ENCODE peak calls at places on chromosome 13, in eight cellular contexts. One of them, this sample, is unnamed. For H3K9me3 and H3K36me3, the result is how much of the 10 kb centered on the place peaks cover.

GRCh38 chr13:41495044-41495443 is 37.7 kb downstream of the RGCC start:
- DNase-seq in GM23248: no peak
- DNase-seq in body of pancreas: no peak
- DNase-seq in tibial nerve: no peak
- DNase-seq in neural progenitor cell: peak
- DNase-seq in Peyer's patch: no peak
- DNase-seq in tibial artery: no peak
- DNase-seq in ascending aorta: no peak
- DNase-seq in this sample: no peak

GRCh38 chr13:97855570-97855970 is 97.9 kb upstream of the IPO5 start:
- DNase-seq in GM23248: peak
- DNase-seq in Peyer's patch: peak
- DNase-seq in body of pancreas: peak
- DNase-seq in tibial artery: no peak
- DNase-seq in neural progenitor cell: peak
- DNase-seq in tibial nerve: no peak
- DNase-seq in ascending aorta: no peak
- DNase-seq in this sample: peak

GRCh38 chr13:66665991-66666390 is 564.1 kb downstream of the PCDH9 start:
- DNase-seq in ascending aorta: no peak
- DNase-seq in Peyer's patch: no peak
- DNase-seq in neural progenitor cell: peak
- DNase-seq in body of pancreas: peak
- DNase-seq in tibial artery: no peak
- DNase-seq in GM23248: peak
- DNase-seq in tibial nerve: no peak
- DNase-seq in this sample: peak

GRCh38 chr13:89925107-89925506 is 1422.4 kb upstream of the MIR17HG start:
- DNase-seq in body of pancreas: no peak
- DNase-seq in GM23248: peak
- DNase-seq in tibial artery: no peak
- DNase-seq in ascending aorta: no peak
- DNase-seq in tibial nerve: no peak
- DNase-seq in Peyer's patch: no peak
- DNase-seq in neural progenitor cell: peak
- DNase-seq in this sample: no peak

GRCh38 chr13:25165664-25166063 is 6.4 kb downstream of the AMER2 start:
- DNase-seq in tibial nerve: no peak
- DNase-seq in body of pancreas: no peak
- DNase-seq in tibial artery: no peak
- DNase-seq in GM23248: no peak
- DNase-seq in ascending aorta: no peak
- DNase-seq in Peyer's patch: no peak
- DNase-seq in neural progenitor cell: no peak
- DNase-seq in this sample: no peak

GRCh38 chr13:37442996-37443395 is 155.6 kb downstream of the POSTN start:
- DNase-seq in tibial artery: no peak
- DNase-seq in body of pancreas: no peak
- DNase-seq in tibial nerve: no peak
- DNase-seq in Peyer's patch: no peak
- DNase-seq in neural progenitor cell: no peak
- DNase-seq in ascending aorta: no peak
- DNase-seq in GM23248: peak
- DNase-seq in this sample: no peak

GRCh38 chr13:112983428-112984196 is 14.6 kb downstream of the MCF2L start:
- DNase-seq in Peyer's patch: peak
- DNase-seq in body of pancreas: no peak
- DNase-seq in ascending aorta: no peak
- DNase-seq in GM23248: no peak
- DNase-seq in neural progenitor cell: no peak
- DNase-seq in tibial nerve: no peak
- DNase-seq in tibial artery: no peak
- DNase-seq in this sample: no peak

GRCh38 chr13:33610471-33611015 is 207.4 kb upstream of the RFC3 start:
- DNase-seq in Peyer's patch: peak
- DNase-seq in tibial nerve: no peak
- DNase-seq in tibial artery: peak
- DNase-seq in ascending aorta: peak
- DNase-seq in neural progenitor cell: peak
- DNase-seq in GM23248: no peak
- DNase-seq in body of pancreas: peak
- DNase-seq in this sample: peak

GRCh38 chr13:98571955-98572662 is 4.8 kb downstream of the STK24 start:
- DNase-seq in body of pancreas: no peak
- DNase-seq in ascending aorta: no peak
- DNase-seq in neural progenitor cell: no peak
- DNase-seq in tibial nerve: no peak
- DNase-seq in Peyer's patch: peak
- DNase-seq in tibial artery: no peak
- DNase-seq in GM23248: peak
- DNase-seq in this sample: no peak

GRCh38 chr13:72469932-72470331 is 257.5 kb downstream of the MZT1 start:
- DNase-seq in neural progenitor cell: no peak
- DNase-seq in ascending aorta: no peak
- DNase-seq in body of pancreas: no peak
- DNase-seq in GM23248: no peak
- DNase-seq in tibial artery: no peak
- DNase-seq in tibial nerve: no peak
- DNase-seq in Peyer's patch: no peak
- DNase-seq in this sample: no peak

GRCh38 chr13:100589178-100589725 is 663 bp upstream of the GGACT start:
- DNase-seq in neural progenitor cell: no peak
- DNase-seq in body of pancreas: no peak
- DNase-seq in Peyer's patch: no peak
- DNase-seq in tibial nerve: no peak
- DNase-seq in ascending aorta: no peak
- DNase-seq in tibial artery: no peak
- DNase-seq in GM23248: peak
- DNase-seq in this sample: no peak

GRCh38 chr13:113064534-113065405 is 40.8 kb upstream of the F7 start:
- DNase-seq in tibial artery: no peak
- DNase-seq in ascending aorta: no peak
- DNase-seq in Peyer's patch: no peak
- DNase-seq in neural progenitor cell: no peak
- DNase-seq in body of pancreas: no peak
- DNase-seq in GM23248: peak
- DNase-seq in tibial nerve: no peak
- DNase-seq in this sample: peak

GRCh38 chr13:40233731-40234195 is 432.7 kb downstream of the FOXO1 start:
- DNase-seq in neural progenitor cell: no peak
- DNase-seq in Peyer's patch: no peak
- DNase-seq in GM23248: no peak
- DNase-seq in tibial nerve: no peak
- DNase-seq in tibial artery: no peak
- DNase-seq in ascending aorta: no peak
- DNase-seq in body of pancreas: peak
- DNase-seq in this sample: no peak

GRCh38 chr13:80131204-80131603 is 209.7 kb downstream of the SPRY2 start:
- DNase-seq in tibial nerve: peak
- DNase-seq in ascending aorta: no peak
- DNase-seq in body of pancreas: peak
- DNase-seq in GM23248: peak
- DNase-seq in neural progenitor cell: peak
- DNase-seq in Peyer's patch: peak
- DNase-seq in tibial artery: peak
- DNase-seq in this sample: peak

GRCh38 chr13:106230450-106230849 is 305.0 kb downstream of the EFNB2 start:
- DNase-seq in tibial nerve: no peak
- DNase-seq in GM23248: peak
- DNase-seq in Peyer's patch: no peak
- DNase-seq in tibial artery: no peak
- DNase-seq in ascending aorta: no peak
- DNase-seq in body of pancreas: no peak
- DNase-seq in neural progenitor cell: no peak
- DNase-seq in this sample: no peak

GRCh38 chr13:43876366-43876765 is 3.2 kb downstream of the CCDC122 start:
- DNase-seq in GM23248: no peak
- DNase-seq in tibial nerve: no peak
- DNase-seq in body of pancreas: no peak
- DNase-seq in tibial artery: no peak
- DNase-seq in Peyer's patch: no peak
- DNase-seq in ascending aorta: no peak
- DNase-seq in neural progenitor cell: no peak
- DNase-seq in this sample: no peak

GRCh38 chr13:100550433-100550832 is 38.2 kb downstream of the GGACT start:
- DNase-seq in GM23248: peak
- DNase-seq in ascending aorta: no peak
- DNase-seq in tibial nerve: no peak
- DNase-seq in tibial artery: peak
- DNase-seq in neural progenitor cell: no peak
- DNase-seq in Peyer's patch: no peak
- DNase-seq in body of pancreas: no peak
- DNase-seq in this sample: no peak

GRCh38 chr13:111082240-111082639 is 32.9 kb upstream of the ARHGEF7 start:
- DNase-seq in neural progenitor cell: no peak
- DNase-seq in Peyer's patch: no peak
- DNase-seq in tibial artery: no peak
- DNase-seq in ascending aorta: no peak
- DNase-seq in tibial nerve: no peak
- DNase-seq in GM23248: no peak
- DNase-seq in body of pancreas: no peak
- DNase-seq in this sample: no peak

GRCh38 chr13:111074826-111075225 is 40.3 kb upstream of the ARHGEF7 start:
- DNase-seq in neural progenitor cell: no peak
- DNase-seq in tibial nerve: no peak
- DNase-seq in Peyer's patch: no peak
- DNase-seq in GM23248: no peak
- DNase-seq in ascending aorta: no peak
- DNase-seq in body of pancreas: no peak
- DNase-seq in tibial artery: no peak
- DNase-seq in this sample: no peak

GRCh38 chr13:111080642-111081041 is 34.5 kb upstream of the ARHGEF7 start:
- DNase-seq in body of pancreas: no peak
- DNase-seq in tibial nerve: no peak
- DNase-seq in GM23248: no peak
- DNase-seq in neural progenitor cell: peak
- DNase-seq in Peyer's patch: no peak
- DNase-seq in tibial artery: no peak
- DNase-seq in ascending aorta: no peak
- DNase-seq in this sample: no peak

GRCh38 chr13:111079375-111079774 is 35.7 kb upstream of the ARHGEF7 start:
- DNase-seq in tibial nerve: no peak
- DNase-seq in ascending aorta: no peak
- DNase-seq in GM23248: no peak
- DNase-seq in Peyer's patch: no peak
- DNase-seq in body of pancreas: no peak
- DNase-seq in tibial artery: no peak
- DNase-seq in neural progenitor cell: no peak
- DNase-seq in this sample: no peak

GRCh38 chr13:111076156-111077013 is 38.7 kb upstream of the ARHGEF7 start:
- DNase-seq in ascending aorta: no peak
- DNase-seq in body of pancreas: no peak
- DNase-seq in GM23248: no peak
- DNase-seq in tibial nerve: no peak
- DNase-seq in Peyer's patch: no peak
- DNase-seq in tibial artery: no peak
- DNase-seq in neural progenitor cell: no peak
- DNase-seq in this sample: no peak
- H3K9me3 ChIP-seq in ascending aorta: under half
- H3K9me3 ChIP-seq in body of pancreas: under half
- H3K9me3 ChIP-seq in GM23248: under half
- H3K9me3 ChIP-seq in tibial nerve: under half
- H3K9me3 ChIP-seq in Peyer's patch: under half
- H3K9me3 ChIP-seq in tibial artery: under half
- H3K9me3 ChIP-seq in neural progenitor cell: under half
- H3K9me3 ChIP-seq in this sample: under half

GRCh38 chr13:26557393-26558073 is at the start of gene WASF3:
- DNase-seq in GM23248: peak
- DNase-seq in ascending aorta: peak
- DNase-seq in Peyer's patch: peak
- DNase-seq in neural progenitor cell: peak
- DNase-seq in tibial nerve: peak
- DNase-seq in body of pancreas: peak
- DNase-seq in tibial artery: peak
- DNase-seq in this sample: peak
- H3K27ac ChIP-seq in GM23248: peak
- H3K27ac ChIP-seq in ascending aorta: no peak
- H3K27ac ChIP-seq in Peyer's patch: no peak
- H3K27ac ChIP-seq in neural progenitor cell: peak
- H3K27ac ChIP-seq in tibial nerve: peak
- H3K27ac ChIP-seq in body of pancreas: peak
- H3K27ac ChIP-seq in tibial artery: peak
- H3K27ac ChIP-seq in this sample: no peak

GRCh38 chr13:30744056-30744684 is 8.8 kb downstream of the ALOX5AP start:
- DNase-seq in neural progenitor cell: no peak
- DNase-seq in GM23248: peak
- DNase-seq in Peyer's patch: peak
- DNase-seq in tibial artery: no peak
- DNase-seq in ascending aorta: peak
- DNase-seq in tibial nerve: no peak
- DNase-seq in body of pancreas: peak
- DNase-seq in this sample: no peak
- H3K36me3 ChIP-seq in neural progenitor cell: under half
- H3K36me3 ChIP-seq in GM23248: under half
- H3K36me3 ChIP-seq in Peyer's patch: under half
- H3K36me3 ChIP-seq in tibial artery: under half
- H3K36me3 ChIP-seq in ascending aorta: under half
- H3K36me3 ChIP-seq in tibial nerve: under half
- H3K36me3 ChIP-seq in body of pancreas: under half
- H3K36me3 ChIP-seq in this sample: under half

GRCh38 chr13:19056355-19056880 is 125.2 kb downstream of the TUBA3C start:
- DNase-seq in ascending aorta: no peak
- DNase-seq in body of pancreas: no peak
- DNase-seq in tibial artery: no peak
- DNase-seq in tibial nerve: no peak
- DNase-seq in Peyer's patch: no peak
- DNase-seq in neural progenitor cell: no peak
- DNase-seq in GM23248: no peak
- DNase-seq in this sample: no peak

GRCh38 chr13:19056984-19057490 is 124.6 kb downstream of the TUBA3C start:
- DNase-seq in body of pancreas: no peak
- DNase-seq in tibial nerve: no peak
- DNase-seq in neural progenitor cell: no peak
- DNase-seq in ascending aorta: no peak
- DNase-seq in tibial artery: no peak
- DNase-seq in GM23248: no peak
- DNase-seq in Peyer's patch: no peak
- DNase-seq in this sample: no peak

GRCh38 chr13:19053561-19053960 is 128.1 kb downstream of the TUBA3C start:
- DNase-seq in GM23248: no peak
- DNase-seq in tibial artery: no peak
- DNase-seq in tibial nerve: no peak
- DNase-seq in body of pancreas: no peak
- DNase-seq in neural progenitor cell: no peak
- DNase-seq in Peyer's patch: no peak
- DNase-seq in ascending aorta: no peak
- DNase-seq in this sample: no peak

GRCh38 chr13:19057588-19058340 is 123.9 kb downstream of the TUBA3C start:
- DNase-seq in tibial nerve: no peak
- DNase-seq in tibial artery: no peak
- DNase-seq in Peyer's patch: no peak
- DNase-seq in GM23248: no peak
- DNase-seq in ascending aorta: no peak
- DNase-seq in neural progenitor cell: no peak
- DNase-seq in body of pancreas: no peak
- DNase-seq in this sample: no peak

DNA sequence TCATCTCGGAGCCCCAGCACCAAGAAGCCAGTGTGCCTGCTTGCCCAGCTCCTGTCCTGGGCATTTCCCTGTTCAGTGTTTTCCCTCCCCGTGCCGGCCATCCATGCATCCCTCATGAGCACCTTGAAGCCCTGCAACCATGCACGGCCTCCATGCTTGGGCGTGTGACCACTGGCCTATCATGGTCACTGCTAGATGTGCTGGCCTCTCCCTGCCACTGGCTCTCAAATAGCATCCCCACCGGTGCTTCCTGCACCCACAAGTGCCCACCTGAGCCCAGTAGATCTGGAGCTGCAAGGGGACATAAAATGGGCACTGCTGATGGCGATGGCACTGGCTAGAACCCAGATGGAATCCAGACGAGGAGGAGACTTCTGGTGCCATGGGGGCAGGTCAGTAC is 126.0 kb downstream of the TUBA3C start:
- DNase-seq in ascending aorta: no peak
- DNase-seq in tibial artery: no peak
- DNase-seq in Peyer's patch: no peak
- DNase-seq in tibial nerve: no peak
- DNase-seq in GM23248: no peak
- DNase-seq in neural progenitor cell: no peak
- DNase-seq in body of pancreas: no peak
- DNase-seq in this sample: no peak
- H3K9me3 ChIP-seq in ascending aorta: under half
- H3K9me3 ChIP-seq in tibial artery: under half
- H3K9me3 ChIP-seq in Peyer's patch: under half
- H3K9me3 ChIP-seq in tibial nerve: under half
- H3K9me3 ChIP-seq in GM23248: under half
- H3K9me3 ChIP-seq in neural progenitor cell: under half
- H3K9me3 ChIP-seq in body of pancreas: under half
- H3K9me3 ChIP-seq in this sample: under half

This sample was measured in thyroid gland.